ENCODE peak calls at places on chromosomes 2 and 18, in eight cellular contexts. O, K, Z, Q, U, F, H and Y are unnamed samples. For H3K36me3 and H3K4me1, the result is how much of the 10 kb centered on the place peaks cover.

GRCh38 chr2:118249531-118249930 is 161.3 kb downstream of the INSIG2 start:
- DNase-seq in F (peak), O (no peak), Q (no peak), K (no peak), U (no peak), H (no peak), Z (no peak), Y (no peak)

GRCh38 chr18:75202976-75203375 is 6.0 kb downstream of the PTGR3 start:
- DNase-seq in O (no peak), H (no peak), Z (no peak), K (no peak), F (no peak), U (no peak), Q (no peak), Y (no peak)

GRCh38 chr18:61972389-61973264 is 79.8 kb upstream of the RNF152 start:
- DNase-seq in O (no peak), Z (peak), F (peak), U (no peak), H (no peak), Q (no peak), K (no peak), Y (no peak)

GRCh38 chr2:11465485-11466306 is at the start of gene E2F6:
- DNase-seq in H (peak), Q (peak), K (peak), O (peak), Z (peak), U (peak), F (peak), Y (peak)

GRCh38 chr2:1641498-1641897 is 102.8 kb downstream of the PXDN start:
- DNase-seq in H (no peak), F (peak), K (no peak), Z (no peak), U (no peak), Q (no peak), O (no peak), Y (peak)

GRCh38 chr2:176592230-176592629 is 323.0 kb downstream of the MTX2 start:
- DNase-seq in K (no peak), O (no peak), U (no peak), F (no peak), H (no peak), Z (no peak), Q (no peak), Y (no peak)

GRCh38 chr2:161417428-161418274 is 1.6 kb downstream of the TBR1 start:
- DNase-seq in O (no peak), Z (no peak), F (peak), H (no peak), U (no peak), Q (no peak), K (no peak), Y (no peak)

GRCh38 chr18:35110037-35110436 is 68.8 kb downstream of the MAPRE2 start:
- DNase-seq in U (no peak), O (no peak), H (no peak), Q (no peak), Z (no peak), F (no peak), K (no peak), Y (no peak)

GRCh38 chr2:184455616-184456015 is 142.7 kb upstream of the ZNF804A start:
- DNase-seq in H (no peak), Q (no peak), U (no peak), K (no peak), F (no peak), O (no peak), Z (no peak), Y (no peak)

GRCh38 chr2:233714164-233714563 is 1.5 kb downstream of the UGT1A5 start:
- DNase-seq in Q (no peak), Z (no peak), U (no peak), H (no peak), K (no peak), F (no peak), O (no peak), Y (no peak)

GRCh38 chr18:27717250-27717649 is 459.7 kb downstream of the CDH2 start:
- DNase-seq in Z (no peak), Q (no peak), U (no peak), H (no peak), F (no peak), K (no peak), O (no peak), Y (no peak)
- H3K36me3 ChIP-seq in Z (under half), Q (under half), U (under half), H (under half), F (under half), K (under half), O (under half), Y (under half)

DNA sequence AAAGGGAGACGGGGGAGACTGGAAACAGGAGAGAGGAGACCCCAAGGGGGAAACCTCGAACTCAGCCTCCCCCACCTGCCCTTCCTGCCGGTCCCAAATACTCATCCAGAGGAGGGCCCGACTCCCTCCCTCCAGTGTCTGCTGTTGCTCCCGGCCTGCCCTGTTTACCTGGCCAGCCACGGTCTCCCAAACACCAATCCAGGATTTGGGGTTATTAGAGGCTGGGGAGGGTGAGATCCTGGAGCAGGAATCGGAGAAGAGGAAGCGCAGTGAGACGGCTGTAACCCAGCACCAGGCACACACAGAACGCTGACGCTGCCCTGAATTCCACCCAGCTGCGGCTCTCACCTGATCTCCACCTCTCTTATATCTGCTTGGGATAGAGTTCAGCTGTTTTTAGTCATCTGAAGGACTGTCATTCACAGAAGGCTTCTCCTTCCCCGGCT is 213.0 kb downstream of the TNS1 start:
- DNase-seq in O (no peak), H (no peak), K (no peak), Q (no peak), Z (peak), F (no peak), U (no peak), Y (no peak)
- H3K27ac ChIP-seq in O (peak), H (peak), K (peak), Q (no peak), Z (no peak), F (no peak), U (peak), Y (peak)

GRCh38 chr2:127662937-127663565 is 12.3 kb downstream of the LIMS2 start:
- DNase-seq in Q (peak), H (peak), Z (no peak), K (no peak), U (peak), O (peak), F (peak), Y (no peak)
- H3K4me1 ChIP-seq in Q (under half), H (under half), Z (under half), K (half or more), U (under half), O (half or more), F (under half), Y (under half)

GRCh38 chr18:8821531-8821930 is 116.2 kb downstream of the MTCL1 start:
- DNase-seq in H (no peak), Q (no peak), O (no peak), K (no peak), U (no peak), Z (no peak), F (no peak), Y (no peak)

GRCh38 chr18:8824846-8825245 is 119.5 kb downstream of the MTCL1 start:
- DNase-seq in F (no peak), O (no peak), Q (no peak), Z (no peak), H (no peak), K (no peak), U (no peak), Y (peak)

GRCh38 chr18:8825273-8825672 is 119.9 kb downstream of the MTCL1 start:
- DNase-seq in K (no peak), Z (no peak), H (no peak), U (no peak), O (no peak), F (no peak), Q (no peak), Y (peak)

GRCh38 chr18:8822643-8823042 is 117.3 kb downstream of the MTCL1 start:
- DNase-seq in F (no peak), Z (no peak), Q (no peak), H (no peak), O (no peak), U (no peak), K (no peak), Y (no peak)

GRCh38 chr18:8823530-8823929 is 118.2 kb downstream of the MTCL1 start:
- DNase-seq in K (no peak), H (no peak), F (no peak), U (no peak), Z (no peak), O (no peak), Q (no peak), Y (no peak)
- H3K36me3 ChIP-seq in K (under half), H (under half), F (under half), U (under half), Z (under half), O (under half), Q (under half), Y (under half)

GRCh38 chr2:75547345-75548035 is 13.2 kb downstream of the EVA1A start:
- DNase-seq in Z (no peak), Q (no peak), O (no peak), H (no peak), K (no peak), F (peak), U (no peak), Y (no peak)

GRCh38 chr2:75548036-75548573 is 12.6 kb downstream of the EVA1A start:
- DNase-seq in Z (peak), O (no peak), F (peak), U (no peak), K (no peak), H (no peak), Q (no peak), Y (no peak)

GRCh38 chr2:75552222-75552621 is 8.5 kb downstream of the EVA1A start:
- DNase-seq in K (no peak), H (no peak), Q (no peak), U (no peak), F (no peak), Z (no peak), O (no peak), Y (no peak)

GRCh38 chr2:75551434-75551833 is 9.3 kb downstream of the EVA1A start:
- DNase-seq in K (no peak), U (no peak), Q (no peak), F (no peak), O (no peak), H (no peak), Z (no peak), Y (no peak)

DNA sequence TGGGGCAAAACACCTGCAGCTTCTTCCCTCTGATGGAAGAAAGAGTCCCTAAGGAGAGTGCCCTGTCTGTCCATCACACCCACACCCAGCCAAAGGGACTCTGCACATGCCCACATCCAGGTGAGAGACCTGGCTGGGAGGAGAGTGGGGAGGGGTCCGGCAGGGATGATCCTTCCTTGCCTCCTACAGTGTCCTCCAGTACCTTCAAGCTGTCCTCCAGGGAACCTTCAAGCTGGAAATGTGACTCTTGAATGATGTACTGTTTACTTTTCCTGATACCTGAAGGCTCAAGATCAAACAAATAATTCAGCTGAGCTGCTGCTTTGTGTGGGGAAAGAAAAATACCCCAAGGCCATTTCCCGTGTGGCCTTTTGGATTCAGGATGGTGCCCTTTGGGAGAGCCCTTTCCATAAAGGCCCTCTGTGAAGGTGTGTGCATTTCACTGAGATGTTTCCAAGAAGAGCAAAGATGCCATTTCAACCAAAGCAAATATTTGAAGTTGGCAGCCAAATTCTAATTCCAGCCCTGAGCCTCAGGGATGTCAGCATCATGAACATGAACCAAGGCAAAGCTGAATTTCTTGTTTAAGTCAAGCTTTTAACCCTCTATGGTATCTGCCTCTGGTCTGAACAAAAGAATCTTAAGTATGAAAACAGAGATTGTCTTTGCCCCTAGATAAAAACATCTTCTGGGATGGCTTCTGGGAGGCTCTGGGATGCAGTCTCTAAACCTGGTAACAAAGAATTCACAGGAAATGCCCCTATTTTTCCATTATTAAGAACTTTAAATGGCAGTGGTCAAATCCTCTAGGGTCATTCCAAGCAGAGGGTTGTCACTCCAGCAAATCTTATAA is 11.1 kb downstream of the EVA1A start:
- DNase-seq in F (peak), O (no peak), Q (no peak), U (no peak), Z (no peak), K (no peak), H (no peak), Y (no peak)
- H3K27ac ChIP-seq in F (no peak), O (no peak), Q (no peak), U (no peak), Z (no peak), K (no peak), H (no peak), Y (no peak)

DNA sequence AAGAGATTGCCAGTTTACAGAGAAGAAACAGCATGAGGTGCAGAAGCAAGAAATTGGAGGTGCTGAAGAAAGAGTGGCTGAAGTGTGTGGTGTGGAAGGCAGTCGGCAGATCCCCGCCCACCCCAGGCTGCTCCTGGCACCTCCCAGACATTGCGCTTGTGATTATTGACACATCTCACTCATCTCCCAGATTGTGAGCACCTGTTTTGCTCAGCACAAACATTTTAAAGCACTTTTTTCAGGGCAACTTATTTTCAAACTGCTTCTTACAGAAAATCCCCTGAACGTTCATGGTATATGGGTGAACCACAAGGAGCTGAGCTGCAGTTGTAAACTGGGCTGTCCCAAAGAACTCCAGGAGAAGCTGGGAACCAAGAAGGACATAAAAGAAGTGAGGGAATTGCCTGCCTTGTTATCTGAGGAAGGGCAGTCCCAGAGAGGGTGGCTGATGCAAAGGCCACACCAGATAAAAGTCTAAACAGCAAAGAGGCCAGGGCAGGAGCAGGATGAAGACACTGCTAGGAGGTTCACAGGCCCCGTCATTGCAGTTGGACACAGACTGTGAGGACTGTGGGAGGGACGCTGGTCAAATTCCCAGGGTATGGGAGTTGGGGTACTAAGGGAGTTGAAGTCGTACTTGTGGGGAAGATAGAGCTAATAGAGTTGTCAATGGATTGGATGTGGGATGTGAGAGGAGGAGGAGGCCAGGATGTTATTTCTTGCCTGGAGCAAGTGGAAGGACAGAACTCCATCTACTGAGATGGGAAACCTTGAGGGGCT is 65.1 kb downstream of the INPP4A start:
- DNase-seq in U (no peak), H (no peak), K (no peak), Q (no peak), O (no peak), Z (no peak), F (no peak), Y (no peak)
- H3K4me1 ChIP-seq in U (under half), H (under half), K (under half), Q (under half), O (half or more), Z (under half), F (under half), Y (half or more)

DNA sequence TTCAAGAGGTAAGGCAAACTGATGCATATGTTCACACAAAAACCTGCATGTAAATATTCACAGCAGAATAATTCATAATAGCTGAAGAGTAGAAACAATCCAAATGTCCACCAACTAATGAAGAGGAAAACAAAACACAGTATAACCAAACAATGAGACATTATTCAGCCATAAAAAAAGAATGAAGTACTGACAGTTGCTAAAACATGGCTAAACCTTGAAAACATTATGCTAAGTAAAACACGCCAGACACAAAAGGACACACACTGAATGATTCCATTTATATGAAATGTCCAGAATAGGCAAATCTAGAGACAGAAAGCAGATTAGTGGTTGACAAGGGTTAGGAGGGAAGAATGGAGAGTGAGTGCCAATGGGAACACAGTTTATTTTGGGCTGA is 86.9 kb downstream of the SESTD1 start:
- DNase-seq in F (no peak), O (no peak), H (no peak), K (no peak), U (no peak), Q (no peak), Z (no peak), Y (no peak)
- H3K36me3 ChIP-seq in F (under half), O (under half), H (under half), K (under half), U (under half), Q (under half), Z (under half), Y (under half)

DNA sequence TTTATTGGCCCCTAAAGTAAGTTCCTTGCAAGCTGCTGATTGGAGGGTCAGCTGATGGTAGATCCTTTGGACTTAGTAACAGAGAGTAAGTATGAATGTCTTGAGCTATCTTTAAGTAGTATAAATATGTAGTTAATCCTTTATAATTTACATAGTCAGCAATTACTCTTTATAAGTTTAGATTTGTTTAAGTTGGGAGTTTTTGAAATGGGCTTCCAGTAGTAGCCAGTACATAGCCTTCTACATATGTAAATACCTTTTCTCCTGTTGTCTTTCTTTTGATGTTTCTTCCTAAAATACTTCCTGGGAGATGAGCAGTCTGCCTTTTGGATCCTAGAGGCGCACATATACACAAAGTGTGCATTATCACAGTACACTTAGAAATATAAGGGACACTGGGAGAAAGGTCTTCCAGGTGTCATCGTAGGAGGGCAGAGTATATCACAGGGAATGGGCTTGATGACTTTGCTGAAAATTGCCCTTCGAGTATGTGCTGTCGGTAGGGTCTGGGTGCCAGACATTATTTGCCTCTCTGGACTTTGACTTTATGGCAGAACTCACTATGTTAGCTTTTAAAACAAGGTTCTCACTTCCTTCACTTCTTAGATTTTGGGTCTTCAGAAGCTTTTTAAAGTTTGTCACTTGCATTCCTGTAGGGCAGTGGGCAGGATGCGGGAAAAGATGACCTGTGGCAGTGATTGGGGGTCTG is 21.6 kb downstream of the TTLL4 start:
- DNase-seq in K (no peak), H (no peak), U (no peak), Q (no peak), F (no peak), O (no peak), Z (no peak), Y (no peak)
- H3K27ac ChIP-seq in K (peak), H (peak), U (peak), Q (no peak), F (no peak), O (peak), Z (no peak), Y (peak)

DNA sequence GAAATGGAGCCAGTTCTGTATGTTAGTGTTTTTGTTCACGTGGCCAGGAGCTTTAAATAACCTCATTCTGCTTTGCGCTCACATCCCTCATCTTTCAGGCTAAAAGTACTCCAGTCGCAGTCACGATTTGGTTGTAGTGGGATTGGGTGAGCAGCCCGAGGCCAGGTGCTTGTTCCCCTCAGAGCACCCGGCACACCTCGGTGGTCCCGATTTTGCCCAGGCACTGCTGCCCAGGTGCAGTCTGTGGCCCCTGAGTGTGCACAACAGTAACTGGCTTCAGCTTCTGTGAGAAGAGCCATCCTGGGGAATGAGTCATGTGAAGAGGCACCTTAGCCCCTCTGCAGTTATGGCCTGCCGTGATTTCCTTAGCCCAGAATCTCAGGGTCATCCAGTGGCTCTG is 33.2 kb downstream of the IMPA2 start:
- DNase-seq in F (no peak), U (no peak), O (peak), Z (no peak), H (no peak), Q (peak), K (no peak), Y (no peak)
- H3K4me1 ChIP-seq in F (under half), U (under half), O (half or more), Z (under half), H (under half), Q (under half), K (half or more), Y (under half)